ENCODE peak calls at places on chromosome 13, in seven cellular contexts. One of them, this sample, is unnamed.

GRCh38 chr13:65907656-65908441 is 1322.3 kb downstream of the PCDH9 start:
- DNase-seq in small intestine: no peak
- DNase-seq in RWPE2: no peak
- DNase-seq in GM23338: no peak
- DNase-seq in CD8-positive, alpha-beta T cell: no peak
- DNase-seq in stomach: no peak
- DNase-seq in ascending aorta: no peak
- DNase-seq in this sample: no peak

GRCh38 chr13:36531746-36532486 is 99.6 kb downstream of the CCNA1 start:
- DNase-seq in ascending aorta: no peak
- DNase-seq in stomach: no peak
- DNase-seq in small intestine: no peak
- DNase-seq in RWPE2: peak; percentile 54
- DNase-seq in CD8-positive, alpha-beta T cell: no peak
- DNase-seq in GM23338: no peak
- DNase-seq in this sample: peak; percentile 65

GRCh38 chr13:107252021-107252420 is 684.1 kb upstream of the ARGLU1 start:
- DNase-seq in stomach: no peak
- DNase-seq in small intestine: no peak
- DNase-seq in CD8-positive, alpha-beta T cell: no peak
- DNase-seq in ascending aorta: no peak
- DNase-seq in GM23338: no peak
- DNase-seq in RWPE2: no peak
- DNase-seq in this sample: no peak

GRCh38 chr13:26011208-26011573 is 40.6 kb downstream of the SHISA2 start:
- DNase-seq in small intestine: no peak
- DNase-seq in stomach: no peak
- DNase-seq in CD8-positive, alpha-beta T cell: no peak
- DNase-seq in RWPE2: no peak
- DNase-seq in GM23338: no peak
- DNase-seq in ascending aorta: no peak
- DNase-seq in this sample: no peak

GRCh38 chr13:54241719-54242118 is 1213.1 kb downstream of the OLFM4 start:
- DNase-seq in small intestine: peak; percentile 0
- DNase-seq in stomach: no peak
- DNase-seq in ascending aorta: no peak
- DNase-seq in RWPE2: no peak
- DNase-seq in CD8-positive, alpha-beta T cell: no peak
- DNase-seq in GM23338: no peak
- DNase-seq in this sample: peak; percentile 42

GRCh38 chr13:26061947-26062346 is 10.1 kb upstream of the SHISA2 start:
- DNase-seq in ascending aorta: no peak
- DNase-seq in small intestine: peak; percentile 2
- DNase-seq in GM23338: no peak
- DNase-seq in RWPE2: no peak
- DNase-seq in CD8-positive, alpha-beta T cell: no peak
- DNase-seq in stomach: no peak
- DNase-seq in this sample: no peak

GRCh38 chr13:51679616-51680015 is 95.4 kb downstream of the WDFY2 start:
- DNase-seq in ascending aorta: no peak
- DNase-seq in small intestine: no peak
- DNase-seq in GM23338: no peak
- DNase-seq in stomach: no peak
- DNase-seq in RWPE2: no peak
- DNase-seq in CD8-positive, alpha-beta T cell: no peak
- DNase-seq in this sample: no peak

GRCh38 chr13:95898256-95898655 is 154.9 kb downstream of the UGGT2 start:
- DNase-seq in stomach: no peak
- DNase-seq in RWPE2: no peak
- DNase-seq in small intestine: no peak
- DNase-seq in CD8-positive, alpha-beta T cell: no peak
- DNase-seq in GM23338: no peak
- DNase-seq in ascending aorta: no peak
- DNase-seq in this sample: no peak

GRCh38 chr13:22596157-22596863 is 584.5 kb upstream of the SGCG start:
- DNase-seq in GM23338: no peak
- DNase-seq in ascending aorta: no peak
- DNase-seq in RWPE2: no peak
- DNase-seq in small intestine: no peak
- DNase-seq in stomach: no peak
- DNase-seq in CD8-positive, alpha-beta T cell: no peak
- DNase-seq in this sample: no peak

GRCh38 chr13:23427342-23428182 is 5.9 kb downstream of the SACS start:
- DNase-seq in stomach: peak; percentile 43
- DNase-seq in GM23338: no peak
- DNase-seq in ascending aorta: no peak
- DNase-seq in RWPE2: no peak
- DNase-seq in small intestine: no peak
- DNase-seq in CD8-positive, alpha-beta T cell: no peak
- DNase-seq in this sample: no peak

GRCh38 chr13:108155185-108156106 is 59.9 kb downstream of the LIG4 start:
- DNase-seq in RWPE2: no peak
- DNase-seq in small intestine: peak; percentile 75
- DNase-seq in GM23338: peak; percentile 69
- DNase-seq in stomach: peak; percentile 75
- DNase-seq in ascending aorta: no peak
- DNase-seq in CD8-positive, alpha-beta T cell: peak; percentile 59
- DNase-seq in this sample: peak; percentile 68

GRCh38 chr13:76792680-76793334 is 93.4 kb downstream of the KCTD12 start:
- DNase-seq in stomach: no peak
- DNase-seq in ascending aorta: no peak
- DNase-seq in CD8-positive, alpha-beta T cell: no peak
- DNase-seq in RWPE2: no peak
- DNase-seq in GM23338: no peak
- DNase-seq in small intestine: peak; percentile 7
- DNase-seq in this sample: no peak

GRCh38 chr13:71935166-71935840 is 68.3 kb upstream of the DACH1 start:
- DNase-seq in stomach: no peak
- DNase-seq in RWPE2: no peak
- DNase-seq in small intestine: no peak
- DNase-seq in CD8-positive, alpha-beta T cell: no peak
- DNase-seq in ascending aorta: no peak
- DNase-seq in GM23338: no peak
- DNase-seq in this sample: no peak

GRCh38 chr13:45301263-45301662 is 39.7 kb downstream of the TPT1 start:
- DNase-seq in RWPE2: no peak
- DNase-seq in GM23338: no peak
- DNase-seq in CD8-positive, alpha-beta T cell: no peak
- DNase-seq in stomach: no peak
- DNase-seq in ascending aorta: no peak
- DNase-seq in small intestine: no peak
- DNase-seq in this sample: no peak

GRCh38 chr13:97387487-97388353 is 46.2 kb upstream of the RAP2A start:
- DNase-seq in CD8-positive, alpha-beta T cell: no peak
- DNase-seq in stomach: no peak
- DNase-seq in GM23338: no peak
- DNase-seq in ascending aorta: no peak
- DNase-seq in RWPE2: no peak
- DNase-seq in small intestine: no peak
- DNase-seq in this sample: no peak

GRCh38 chr13:80116107-80116506 is 224.8 kb downstream of the SPRY2 start:
- DNase-seq in small intestine: no peak
- DNase-seq in stomach: no peak
- DNase-seq in GM23338: no peak
- DNase-seq in CD8-positive, alpha-beta T cell: no peak
- DNase-seq in ascending aorta: no peak
- DNase-seq in RWPE2: no peak
- DNase-seq in this sample: peak; percentile 45

GRCh38 chr13:40665754-40666057 is 735 bp downstream of the FOXO1 start:
- DNase-seq in stomach: no peak
- DNase-seq in RWPE2: no peak
- DNase-seq in small intestine: peak; percentile 38
- DNase-seq in CD8-positive, alpha-beta T cell: peak; percentile 57
- DNase-seq in ascending aorta: no peak
- DNase-seq in GM23338: no peak
- DNase-seq in this sample: peak; percentile 55

GRCh38 chr13:40668335-40668734 is 1.9 kb upstream of the FOXO1 start:
- DNase-seq in GM23338: peak; percentile 80
- DNase-seq in RWPE2: no peak
- DNase-seq in CD8-positive, alpha-beta T cell: peak; percentile 57
- DNase-seq in ascending aorta: no peak
- DNase-seq in small intestine: no peak
- DNase-seq in stomach: no peak
- DNase-seq in this sample: peak; percentile 61

GRCh38 chr13:40666905-40667621 is 622 bp upstream of the FOXO1 start:
- DNase-seq in stomach: peak; percentile 48
- DNase-seq in ascending aorta: no peak
- DNase-seq in GM23338: peak; percentile 70
- DNase-seq in small intestine: no peak
- DNase-seq in CD8-positive, alpha-beta T cell: peak; percentile 32
- DNase-seq in RWPE2: no peak
- DNase-seq in this sample: no peak

GRCh38 chr13:40666058-40666904 is at the start of gene FOXO1:
- DNase-seq in small intestine: peak; percentile 85
- DNase-seq in GM23338: peak; percentile 81
- DNase-seq in CD8-positive, alpha-beta T cell: peak; percentile 89
- DNase-seq in RWPE2: peak; percentile 76
- DNase-seq in stomach: peak; percentile 91
- DNase-seq in ascending aorta: peak; percentile 65
- DNase-seq in this sample: peak; percentile 92

DNA sequence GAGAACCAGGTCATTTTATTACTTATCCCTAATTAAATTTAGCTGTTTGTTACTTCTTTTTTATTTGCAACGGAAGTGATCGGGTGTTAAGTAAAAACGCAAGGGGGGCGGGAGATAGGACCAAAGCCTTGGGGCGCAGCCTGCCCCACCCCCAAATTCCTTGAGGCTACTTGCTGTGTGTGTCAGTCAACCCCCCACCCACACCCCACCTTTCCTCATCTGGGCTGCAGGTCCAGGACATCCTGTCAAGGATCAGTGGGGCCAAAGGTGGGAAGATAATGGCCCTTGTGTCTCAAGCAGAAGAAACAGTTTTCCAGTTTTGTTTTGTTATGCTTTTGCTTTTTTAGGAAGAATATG is 1.2 kb upstream of the FOXO1 start:
- DNase-seq in CD8-positive, alpha-beta T cell: no peak
- DNase-seq in stomach: no peak
- DNase-seq in ascending aorta: no peak
- DNase-seq in RWPE2: no peak
- DNase-seq in GM23338: peak; percentile 85
- DNase-seq in small intestine: peak; percentile 55
- DNase-seq in this sample: no peak
- H3K27ac ChIP-seq in CD8-positive, alpha-beta T cell: peak overlapping the region; percentile 75
- H3K27ac ChIP-seq in stomach: peak overlapping the region; percentile 98
- H3K27ac ChIP-seq in ascending aorta: peak overlapping the region; percentile 96
- H3K27ac ChIP-seq in RWPE2: peak overlapping the region; percentile 49
- H3K27ac ChIP-seq in GM23338: peak overlapping the region; percentile 46
- H3K27ac ChIP-seq in small intestine: peak overlapping the region; percentile 27
- H3K27ac ChIP-seq in this sample: no peak overlapping the region

GRCh38 chr13:41766439-41766838 is 194.5 kb downstream of the VWA8 start:
- DNase-seq in CD8-positive, alpha-beta T cell: no peak
- DNase-seq in GM23338: no peak
- DNase-seq in RWPE2: no peak
- DNase-seq in ascending aorta: no peak
- DNase-seq in small intestine: no peak
- DNase-seq in stomach: no peak
- DNase-seq in this sample: no peak
- H3K27ac ChIP-seq in CD8-positive, alpha-beta T cell: no peak overlapping the region
- H3K27ac ChIP-seq in GM23338: no peak overlapping the region
- H3K27ac ChIP-seq in RWPE2: no peak overlapping the region
- H3K27ac ChIP-seq in ascending aorta: no peak overlapping the region
- H3K27ac ChIP-seq in small intestine: no peak overlapping the region
- H3K27ac ChIP-seq in stomach: no peak overlapping the region
- H3K27ac ChIP-seq in this sample: no peak overlapping the region

GRCh38 chr13:109744512-109745051 is 41.8 kb downstream of the IRS2 start:
- DNase-seq in ascending aorta: no peak
- DNase-seq in GM23338: no peak
- DNase-seq in small intestine: peak; percentile 45
- DNase-seq in RWPE2: no peak
- DNase-seq in stomach: no peak
- DNase-seq in CD8-positive, alpha-beta T cell: no peak
- DNase-seq in this sample: peak; percentile 76
- H3K27ac ChIP-seq in ascending aorta: no peak overlapping the region
- H3K27ac ChIP-seq in GM23338: no peak overlapping the region
- H3K27ac ChIP-seq in small intestine: no peak overlapping the region
- H3K27ac ChIP-seq in RWPE2: peak overlapping the region; percentile 88
- H3K27ac ChIP-seq in stomach: no peak overlapping the region
- H3K27ac ChIP-seq in CD8-positive, alpha-beta T cell: no peak overlapping the region
- H3K27ac ChIP-seq in this sample: peak overlapping the region; percentile 70

GRCh38 chr13:99061411-99061810 is 83.5 kb upstream of the DOCK9 start:
- DNase-seq in stomach: no peak
- DNase-seq in GM23338: no peak
- DNase-seq in ascending aorta: no peak
- DNase-seq in small intestine: no peak
- DNase-seq in RWPE2: no peak
- DNase-seq in CD8-positive, alpha-beta T cell: no peak
- DNase-seq in this sample: no peak

GRCh38 chr13:99059498-99060070 is 81.7 kb upstream of the DOCK9 start:
- DNase-seq in GM23338: no peak
- DNase-seq in RWPE2: no peak
- DNase-seq in CD8-positive, alpha-beta T cell: no peak
- DNase-seq in stomach: no peak
- DNase-seq in ascending aorta: no peak
- DNase-seq in small intestine: no peak
- DNase-seq in this sample: no peak

GRCh38 chr13:99057310-99057975 is 79.6 kb upstream of the DOCK9 start:
- DNase-seq in stomach: no peak
- DNase-seq in small intestine: peak; percentile 35
- DNase-seq in ascending aorta: no peak
- DNase-seq in CD8-positive, alpha-beta T cell: no peak
- DNase-seq in GM23338: no peak
- DNase-seq in RWPE2: no peak
- DNase-seq in this sample: no peak

GRCh38 chr13:99056381-99057014 is 78.6 kb upstream of the DOCK9 start:
- DNase-seq in ascending aorta: no peak
- DNase-seq in GM23338: peak; percentile 15
- DNase-seq in CD8-positive, alpha-beta T cell: no peak
- DNase-seq in RWPE2: no peak
- DNase-seq in stomach: no peak
- DNase-seq in small intestine: no peak
- DNase-seq in this sample: no peak

DNA sequence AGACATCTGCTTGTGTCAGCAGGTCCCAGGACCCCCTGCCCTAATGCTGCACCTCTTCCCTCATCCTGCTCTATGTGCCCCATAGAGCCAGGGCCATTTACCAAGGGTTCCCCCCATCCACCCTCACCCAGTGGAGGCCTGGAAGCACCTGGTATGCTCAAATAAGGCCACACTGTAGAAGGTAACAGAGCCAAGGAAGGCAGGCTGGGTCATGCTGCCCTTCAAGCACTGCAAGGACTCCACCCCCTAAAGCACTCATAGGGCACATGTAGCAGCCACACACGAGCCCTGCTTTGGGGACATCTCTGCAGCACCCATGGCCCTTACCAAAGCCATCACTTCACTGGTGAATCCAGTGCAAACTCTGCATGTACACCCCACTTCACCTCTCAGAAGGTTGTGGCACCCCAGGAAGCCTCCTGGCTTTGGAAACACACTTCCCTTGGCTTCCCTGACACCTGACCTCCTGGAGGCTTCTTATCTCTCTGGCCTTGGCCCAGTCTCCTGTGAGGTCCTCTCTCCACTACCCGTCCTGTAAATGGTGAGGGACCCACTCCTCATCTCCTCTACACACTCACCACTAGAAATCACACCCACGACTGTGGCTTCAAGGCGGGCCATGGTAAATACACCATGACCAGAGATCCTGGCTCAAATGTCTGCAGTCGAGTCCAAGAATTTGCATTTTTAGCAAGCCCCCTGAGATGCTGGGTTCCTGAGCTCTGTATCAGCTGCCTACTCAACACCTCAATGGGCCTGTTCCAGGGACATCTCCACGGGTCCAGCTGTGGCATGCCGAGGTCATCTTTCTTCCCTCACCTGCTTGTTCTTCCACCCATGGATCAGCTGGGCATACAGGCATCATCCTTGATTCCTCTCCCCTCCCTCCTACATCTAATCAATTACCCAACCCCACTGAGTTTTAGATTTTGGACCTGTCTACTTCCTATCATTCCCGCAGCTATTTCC is 80.9 kb upstream of the DOCK9 start:
- DNase-seq in ascending aorta: no peak
- DNase-seq in GM23338: no peak
- DNase-seq in small intestine: no peak
- DNase-seq in stomach: no peak
- DNase-seq in CD8-positive, alpha-beta T cell: no peak
- DNase-seq in RWPE2: no peak
- DNase-seq in this sample: no peak
- H3K27ac ChIP-seq in ascending aorta: no peak overlapping the region
- H3K27ac ChIP-seq in GM23338: no peak overlapping the region
- H3K27ac ChIP-seq in small intestine: no peak overlapping the region
- H3K27ac ChIP-seq in stomach: no peak overlapping the region
- H3K27ac ChIP-seq in CD8-positive, alpha-beta T cell: no peak overlapping the region
- H3K27ac ChIP-seq in RWPE2: peak overlapping the region; percentile 67
- H3K27ac ChIP-seq in this sample: no peak overlapping the region

This sample was measured in A673.